ENCODE peak calls at places on chromosomes 11 and 22, in five cellular contexts. One of them, this sample, is unnamed.

GRCh38 chr11:105935791-105936190 is 86.2 kb downstream of the MSANTD4 start:
- DNase-seq in NCI-H2081: peak
- DNase-seq in T-helper 17 cell: no peak
- DNase-seq in myocyte: peak
- DNase-seq in activated CD4-positive, alpha-beta T cell treated with anti-CD3 and anti-CD28 coated beads for 24 hours: no peak
- DNase-seq in this sample: no peak

GRCh38 chr11:79263001-79263400 is 177.8 kb downstream of the TENM4 start:
- DNase-seq in NCI-H2081: peak
- DNase-seq in T-helper 17 cell: no peak
- DNase-seq in myocyte: peak
- DNase-seq in activated CD4-positive, alpha-beta T cell treated with anti-CD3 and anti-CD28 coated beads for 24 hours: no peak
- DNase-seq in this sample: no peak

GRCh38 chr11:18429349-18429748 is 17.2 kb downstream of the LDHC start:
- DNase-seq in NCI-H2081: no peak
- DNase-seq in T-helper 17 cell: no peak
- DNase-seq in myocyte: no peak
- DNase-seq in activated CD4-positive, alpha-beta T cell treated with anti-CD3 and anti-CD28 coated beads for 24 hours: no peak
- DNase-seq in this sample: no peak

GRCh38 chr11:70399681-70400112 is 1.4 kb downstream of the CTTN start:
- DNase-seq in NCI-H2081: no peak
- DNase-seq in T-helper 17 cell: no peak
- DNase-seq in myocyte: peak
- DNase-seq in activated CD4-positive, alpha-beta T cell treated with anti-CD3 and anti-CD28 coated beads for 24 hours: no peak
- DNase-seq in this sample: no peak

GRCh38 chr11:2770556-2771301 is 70.9 kb upstream of the KCNQ1OT1 start:
- DNase-seq in NCI-H2081: no peak
- DNase-seq in T-helper 17 cell: no peak
- DNase-seq in myocyte: no peak
- DNase-seq in activated CD4-positive, alpha-beta T cell treated with anti-CD3 and anti-CD28 coated beads for 24 hours: no peak
- DNase-seq in this sample: no peak

GRCh38 chr22:24565077-24565476 is 9.3 kb downstream of the SNRPD3 start:
- DNase-seq in NCI-H2081: no peak
- DNase-seq in T-helper 17 cell: no peak
- DNase-seq in myocyte: no peak
- DNase-seq in activated CD4-positive, alpha-beta T cell treated with anti-CD3 and anti-CD28 coated beads for 24 hours: no peak
- DNase-seq in this sample: no peak

GRCh38 chr22:40408718-40409612 is 38.6 kb downstream of the SGSM3 start:
- DNase-seq in NCI-H2081: no peak
- DNase-seq in T-helper 17 cell: no peak
- DNase-seq in myocyte: no peak
- DNase-seq in activated CD4-positive, alpha-beta T cell treated with anti-CD3 and anti-CD28 coated beads for 24 hours: no peak
- DNase-seq in this sample: no peak

GRCh38 chr11:4637662-4638047 is 378 bp downstream of the OR51D1 start:
- DNase-seq in NCI-H2081: no peak
- DNase-seq in T-helper 17 cell: no peak
- DNase-seq in myocyte: no peak
- DNase-seq in activated CD4-positive, alpha-beta T cell treated with anti-CD3 and anti-CD28 coated beads for 24 hours: no peak
- DNase-seq in this sample: no peak

GRCh38 chr22:22721681-22722309 is 77.4 kb downstream of the GGTLC2 start:
- DNase-seq in NCI-H2081: no peak
- DNase-seq in T-helper 17 cell: no peak
- DNase-seq in myocyte: no peak
- DNase-seq in activated CD4-positive, alpha-beta T cell treated with anti-CD3 and anti-CD28 coated beads for 24 hours: peak
- DNase-seq in this sample: no peak

GRCh38 chr22:22423681-22424080 is 84.9 kb downstream of the ZNF280B start:
- DNase-seq in NCI-H2081: no peak
- DNase-seq in T-helper 17 cell: no peak
- DNase-seq in myocyte: no peak
- DNase-seq in activated CD4-positive, alpha-beta T cell treated with anti-CD3 and anti-CD28 coated beads for 24 hours: no peak
- DNase-seq in this sample: no peak

GRCh38 chr22:29040385-29041275 is 21.0 kb downstream of the C22orf31 start:
- DNase-seq in NCI-H2081: peak
- DNase-seq in T-helper 17 cell: peak
- DNase-seq in myocyte: peak
- DNase-seq in activated CD4-positive, alpha-beta T cell treated with anti-CD3 and anti-CD28 coated beads for 24 hours: peak
- DNase-seq in this sample: peak

GRCh38 chr22:39183991-39184585 is 31.6 kb upstream of the CBX7 start:
- DNase-seq in NCI-H2081: no peak
- DNase-seq in T-helper 17 cell: no peak
- DNase-seq in myocyte: peak
- DNase-seq in activated CD4-positive, alpha-beta T cell treated with anti-CD3 and anti-CD28 coated beads for 24 hours: no peak
- DNase-seq in this sample: no peak

GRCh38 chr11:132296946-132297610 is 926.7 kb downstream of the NTM start:
- DNase-seq in NCI-H2081: no peak
- DNase-seq in T-helper 17 cell: no peak
- DNase-seq in myocyte: no peak
- DNase-seq in activated CD4-positive, alpha-beta T cell treated with anti-CD3 and anti-CD28 coated beads for 24 hours: no peak
- DNase-seq in this sample: no peak

GRCh38 chr22:38982008-38982927 is at the start of gene APOBEC3B:
- DNase-seq in NCI-H2081: no peak
- DNase-seq in T-helper 17 cell: peak
- DNase-seq in myocyte: peak
- DNase-seq in activated CD4-positive, alpha-beta T cell treated with anti-CD3 and anti-CD28 coated beads for 24 hours: peak
- DNase-seq in this sample: peak

GRCh38 chr11:17547051-17547577 is at the start of gene OTOG:
- DNase-seq in NCI-H2081: peak
- DNase-seq in T-helper 17 cell: no peak
- DNase-seq in myocyte: no peak
- DNase-seq in activated CD4-positive, alpha-beta T cell treated with anti-CD3 and anti-CD28 coated beads for 24 hours: no peak
- DNase-seq in this sample: peak

GRCh38 chr22:42169055-42169469 is 38.5 kb upstream of the CYP2D6 start:
- DNase-seq in NCI-H2081: peak
- DNase-seq in T-helper 17 cell: peak
- DNase-seq in myocyte: peak
- DNase-seq in activated CD4-positive, alpha-beta T cell treated with anti-CD3 and anti-CD28 coated beads for 24 hours: peak
- DNase-seq in this sample: peak

GRCh38 chr11:68044145-68044813 is 5.5 kb downstream of the TCIRG1 start:
- DNase-seq in NCI-H2081: peak
- DNase-seq in T-helper 17 cell: no peak
- DNase-seq in myocyte: no peak
- DNase-seq in activated CD4-positive, alpha-beta T cell treated with anti-CD3 and anti-CD28 coated beads for 24 hours: no peak
- DNase-seq in this sample: no peak

GRCh38 chr22:48153726-48154125 is 1391.3 kb downstream of the TBC1D22A start:
- DNase-seq in NCI-H2081: peak
- DNase-seq in T-helper 17 cell: no peak
- DNase-seq in myocyte: no peak
- DNase-seq in activated CD4-positive, alpha-beta T cell treated with anti-CD3 and anti-CD28 coated beads for 24 hours: no peak
- DNase-seq in this sample: no peak

GRCh38 chr11:17498475-17498874 is 21.8 kb upstream of the ABCC8 start:
- DNase-seq in NCI-H2081: peak
- DNase-seq in T-helper 17 cell: no peak
- DNase-seq in myocyte: no peak
- DNase-seq in activated CD4-positive, alpha-beta T cell treated with anti-CD3 and anti-CD28 coated beads for 24 hours: no peak
- DNase-seq in this sample: no peak

GRCh38 chr11:22711880-22712279 is 45.5 kb downstream of the GAS2 start:
- DNase-seq in NCI-H2081: no peak
- DNase-seq in T-helper 17 cell: no peak
- DNase-seq in myocyte: no peak
- DNase-seq in activated CD4-positive, alpha-beta T cell treated with anti-CD3 and anti-CD28 coated beads for 24 hours: no peak
- DNase-seq in this sample: no peak

GRCh38 chr11:2776351-2777061 is 76.7 kb upstream of the KCNQ1OT1 start:
- DNase-seq in NCI-H2081: no peak
- DNase-seq in T-helper 17 cell: no peak
- DNase-seq in myocyte: no peak
- DNase-seq in activated CD4-positive, alpha-beta T cell treated with anti-CD3 and anti-CD28 coated beads for 24 hours: no peak
- DNase-seq in this sample: no peak

GRCh38 chr22:45984316-45984916 is 7.5 kb upstream of the WNT7B start:
- DNase-seq in NCI-H2081: peak
- DNase-seq in T-helper 17 cell: no peak
- DNase-seq in myocyte: no peak
- DNase-seq in activated CD4-positive, alpha-beta T cell treated with anti-CD3 and anti-CD28 coated beads for 24 hours: no peak
- DNase-seq in this sample: no peak

GRCh38 chr22:30243671-30244465 is 2.7 kb downstream of the LIF start:
- DNase-seq in NCI-H2081: no peak
- DNase-seq in T-helper 17 cell: no peak
- DNase-seq in myocyte: no peak
- DNase-seq in activated CD4-positive, alpha-beta T cell treated with anti-CD3 and anti-CD28 coated beads for 24 hours: no peak
- DNase-seq in this sample: no peak

GRCh38 chr11:65424200-65425104 is 1.9 kb downstream of the NEAT1 start:
- DNase-seq in NCI-H2081: no peak
- DNase-seq in T-helper 17 cell: no peak
- DNase-seq in myocyte: peak
- DNase-seq in activated CD4-positive, alpha-beta T cell treated with anti-CD3 and anti-CD28 coated beads for 24 hours: peak
- DNase-seq in this sample: no peak

GRCh38 chr11:66371627-66372415 is at the start of gene SLC29A2:
- DNase-seq in NCI-H2081: peak
- DNase-seq in T-helper 17 cell: peak
- DNase-seq in myocyte: peak
- DNase-seq in activated CD4-positive, alpha-beta T cell treated with anti-CD3 and anti-CD28 coated beads for 24 hours: peak
- DNase-seq in this sample: peak

GRCh38 chr11:113730887-113731726 is 25.0 kb upstream of the TMPRSS5 start:
- DNase-seq in NCI-H2081: peak
- DNase-seq in T-helper 17 cell: no peak
- DNase-seq in myocyte: peak
- DNase-seq in activated CD4-positive, alpha-beta T cell treated with anti-CD3 and anti-CD28 coated beads for 24 hours: no peak
- DNase-seq in this sample: peak

GRCh38 chr22:45531441-45531840 is 28.8 kb downstream of the FBLN1 start:
- DNase-seq in NCI-H2081: no peak
- DNase-seq in T-helper 17 cell: no peak
- DNase-seq in myocyte: no peak
- DNase-seq in activated CD4-positive, alpha-beta T cell treated with anti-CD3 and anti-CD28 coated beads for 24 hours: no peak
- DNase-seq in this sample: no peak

GRCh38 chr22:23237201-23237798 is 57.0 kb downstream of the BCR start:
- DNase-seq in NCI-H2081: peak
- DNase-seq in T-helper 17 cell: no peak
- DNase-seq in myocyte: peak
- DNase-seq in activated CD4-positive, alpha-beta T cell treated with anti-CD3 and anti-CD28 coated beads for 24 hours: no peak
- DNase-seq in this sample: peak

GRCh38 chr22:33860386-33860785 is 59.9 kb downstream of the LARGE1 start:
- DNase-seq in NCI-H2081: no peak
- DNase-seq in T-helper 17 cell: no peak
- DNase-seq in myocyte: no peak
- DNase-seq in activated CD4-positive, alpha-beta T cell treated with anti-CD3 and anti-CD28 coated beads for 24 hours: no peak
- DNase-seq in this sample: no peak

GRCh38 chr11:4095509-4096230 is 1.1 kb downstream of the RRM1 start:
- DNase-seq in NCI-H2081: peak
- DNase-seq in T-helper 17 cell: no peak
- DNase-seq in myocyte: no peak
- DNase-seq in activated CD4-positive, alpha-beta T cell treated with anti-CD3 and anti-CD28 coated beads for 24 hours: no peak
- DNase-seq in this sample: no peak

GRCh38 chr11:67373916-67374570 is 645 bp upstream of the CLCF1 start:
- DNase-seq in NCI-H2081: no peak
- DNase-seq in T-helper 17 cell: no peak
- DNase-seq in myocyte: peak
- DNase-seq in activated CD4-positive, alpha-beta T cell treated with anti-CD3 and anti-CD28 coated beads for 24 hours: no peak
- DNase-seq in this sample: peak

GRCh38 chr11:45518853-45519545 is 146.4 kb downstream of the CHST1 start:
- DNase-seq in NCI-H2081: no peak
- DNase-seq in T-helper 17 cell: no peak
- DNase-seq in myocyte: no peak
- DNase-seq in activated CD4-positive, alpha-beta T cell treated with anti-CD3 and anti-CD28 coated beads for 24 hours: no peak
- DNase-seq in this sample: no peak

GRCh38 chr11:8389034-8389996 is 125.6 kb upstream of the LMO1 start:
- DNase-seq in NCI-H2081: peak
- DNase-seq in T-helper 17 cell: no peak
- DNase-seq in myocyte: no peak
- DNase-seq in activated CD4-positive, alpha-beta T cell treated with anti-CD3 and anti-CD28 coated beads for 24 hours: no peak
- DNase-seq in this sample: no peak

GRCh38 chr11:60455531-60456042 is at the start of gene MS4A1:
- DNase-seq in NCI-H2081: no peak
- DNase-seq in T-helper 17 cell: no peak
- DNase-seq in myocyte: no peak
- DNase-seq in activated CD4-positive, alpha-beta T cell treated with anti-CD3 and anti-CD28 coated beads for 24 hours: no peak
- DNase-seq in this sample: no peak

This sample was measured in neuronal stem cell.